ENCODE peak calls at places on chromosomes 3 and 15, in four cellular contexts. G, V, W and M are unnamed samples.

GRCh38 chr3:121883507-121883906 is 10.7 kb upstream of the SLC15A2 start:
- DNase-seq in G (peak; percentile 0), V (peak; percentile 36), W (no peak), M (no peak)

GRCh38 chr15:34699968-34700640 is 54.7 kb downstream of the GJD2 start:
- DNase-seq in G (no peak), V (no peak), W (no peak), M (no peak)

GRCh38 chr15:94135748-94136147 is 95.6 kb upstream of the MCTP2 start:
- DNase-seq in G (no peak), V (peak; percentile 14), W (no peak), M (no peak)

GRCh38 chr3:44402548-44402947 is 64.0 kb downstream of the TCAIM start:
- DNase-seq in G (no peak), V (no peak), W (no peak), M (no peak)

GRCh38 chr3:52076900-52077299 is 20.5 kb upstream of the DUSP7 start:
- DNase-seq in G (no peak), V (no peak), W (no peak), M (no peak)

GRCh38 chr15:70203981-70204560 is 106.4 kb upstream of the TLE3 start:
- DNase-seq in G (no peak), V (no peak), W (no peak), M (no peak)

GRCh38 chr3:100269410-100270217 is 8.8 kb downstream of the TBC1D23 start:
- DNase-seq in G (no peak), V (peak; percentile 100), W (no peak), M (no peak)

GRCh38 chr3:56799251-56799882 is 2.4 kb downstream of the ARHGEF3 start:
- DNase-seq in G (peak; percentile 15), V (peak; percentile 77), W (peak; percentile 7), M (no peak)

GRCh38 chr15:57703387-57703786 is 3.1 kb upstream of the POLR2M start:
- DNase-seq in G (no peak), V (no peak), W (no peak), M (no peak)

GRCh38 chr3:72346526-72346926 is 501.7 kb downstream of the SHQ1 start:
- DNase-seq in G (no peak), V (no peak), W (no peak), M (no peak)